ENCODE peak calls at places on chromosomes 2 and 18, in ten cellular contexts. One of them, this sample, is unnamed.

GRCh38 chr2:10330700-10331032 is 28.0 kb downstream of the HPCAL1 start:
- DNase-seq in GM12865: no peak
- DNase-seq in brain microvascular endothelial cell: no peak
- DNase-seq in adrenal gland: no peak
- DNase-seq in right atrium auricular region: no peak
- DNase-seq in astrocyte of the spinal cord: no peak
- DNase-seq in upper lobe of right lung: no peak
- DNase-seq in mucosa of descending colon: no peak
- DNase-seq in cardiac fibroblast: no peak
- DNase-seq in H9: no peak
- DNase-seq in this sample: no peak

GRCh38 chr2:149313512-149313972 is 16.8 kb upstream of the LYPD6 start:
- DNase-seq in brain microvascular endothelial cell: peak
- DNase-seq in cardiac fibroblast: peak
- DNase-seq in adrenal gland: no peak
- DNase-seq in upper lobe of right lung: no peak
- DNase-seq in GM12865: peak
- DNase-seq in H9: peak
- DNase-seq in right atrium auricular region: no peak
- DNase-seq in mucosa of descending colon: no peak
- DNase-seq in astrocyte of the spinal cord: peak
- DNase-seq in this sample: peak

GRCh38 chr2:239930378-239930777 is 94.8 kb downstream of the NDUFA10 start:
- DNase-seq in adrenal gland: peak
- DNase-seq in astrocyte of the spinal cord: no peak
- DNase-seq in upper lobe of right lung: peak
- DNase-seq in cardiac fibroblast: no peak
- DNase-seq in mucosa of descending colon: peak
- DNase-seq in brain microvascular endothelial cell: no peak
- DNase-seq in right atrium auricular region: peak
- DNase-seq in GM12865: no peak
- DNase-seq in H9: peak
- DNase-seq in this sample: no peak

GRCh38 chr18:47484068-47484467 is 232.6 kb upstream of the SKOR2 start:
- DNase-seq in GM12865: no peak
- DNase-seq in mucosa of descending colon: no peak
- DNase-seq in right atrium auricular region: no peak
- DNase-seq in cardiac fibroblast: no peak
- DNase-seq in astrocyte of the spinal cord: no peak
- DNase-seq in H9: no peak
- DNase-seq in upper lobe of right lung: no peak
- DNase-seq in adrenal gland: no peak
- DNase-seq in brain microvascular endothelial cell: no peak
- DNase-seq in this sample: no peak

GRCh38 chr2:69453475-69454129 is 16.4 kb upstream of the NFU1 start:
- DNase-seq in mucosa of descending colon: no peak
- DNase-seq in H9: no peak
- DNase-seq in right atrium auricular region: no peak
- DNase-seq in GM12865: peak
- DNase-seq in cardiac fibroblast: no peak
- DNase-seq in brain microvascular endothelial cell: no peak
- DNase-seq in upper lobe of right lung: no peak
- DNase-seq in astrocyte of the spinal cord: no peak
- DNase-seq in adrenal gland: no peak
- DNase-seq in this sample: no peak

GRCh38 chr2:24887325-24887874 is 32.6 kb downstream of the ADCY3 start:
- DNase-seq in mucosa of descending colon: no peak
- DNase-seq in right atrium auricular region: no peak
- DNase-seq in adrenal gland: no peak
- DNase-seq in GM12865: no peak
- DNase-seq in upper lobe of right lung: no peak
- DNase-seq in astrocyte of the spinal cord: no peak
- DNase-seq in cardiac fibroblast: no peak
- DNase-seq in brain microvascular endothelial cell: no peak
- DNase-seq in H9: no peak
- DNase-seq in this sample: no peak

GRCh38 chr18:31197676-31198075 is 35.0 kb upstream of the DSC1 start:
- DNase-seq in brain microvascular endothelial cell: no peak
- DNase-seq in astrocyte of the spinal cord: no peak
- DNase-seq in right atrium auricular region: no peak
- DNase-seq in upper lobe of right lung: no peak
- DNase-seq in mucosa of descending colon: no peak
- DNase-seq in GM12865: peak
- DNase-seq in adrenal gland: no peak
- DNase-seq in cardiac fibroblast: no peak
- DNase-seq in H9: no peak
- DNase-seq in this sample: no peak

GRCh38 chr2:3217646-3218045 is 160.0 kb downstream of the EIPR1 start:
- DNase-seq in astrocyte of the spinal cord: no peak
- DNase-seq in GM12865: no peak
- DNase-seq in right atrium auricular region: no peak
- DNase-seq in cardiac fibroblast: no peak
- DNase-seq in adrenal gland: no peak
- DNase-seq in brain microvascular endothelial cell: no peak
- DNase-seq in H9: no peak
- DNase-seq in upper lobe of right lung: no peak
- DNase-seq in mucosa of descending colon: no peak
- DNase-seq in this sample: no peak

GRCh38 chr18:31711365-31712035 is 27.1 kb upstream of the B4GALT6 start:
- DNase-seq in GM12865: no peak
- DNase-seq in adrenal gland: no peak
- DNase-seq in right atrium auricular region: no peak
- DNase-seq in H9: no peak
- DNase-seq in brain microvascular endothelial cell: no peak
- DNase-seq in cardiac fibroblast: no peak
- DNase-seq in upper lobe of right lung: no peak
- DNase-seq in mucosa of descending colon: no peak
- DNase-seq in astrocyte of the spinal cord: no peak
- DNase-seq in this sample: no peak

GRCh38 chr2:190360965-190361364 is 17.6 kb downstream of the INPP1 start:
- DNase-seq in brain microvascular endothelial cell: no peak
- DNase-seq in GM12865: no peak
- DNase-seq in upper lobe of right lung: no peak
- DNase-seq in right atrium auricular region: no peak
- DNase-seq in H9: no peak
- DNase-seq in cardiac fibroblast: no peak
- DNase-seq in adrenal gland: no peak
- DNase-seq in astrocyte of the spinal cord: no peak
- DNase-seq in mucosa of descending colon: no peak
- DNase-seq in this sample: no peak

GRCh38 chr2:127525692-127526141 is 572 bp downstream of the IWS1 start:
- DNase-seq in cardiac fibroblast: peak
- DNase-seq in adrenal gland: no peak
- DNase-seq in upper lobe of right lung: no peak
- DNase-seq in mucosa of descending colon: no peak
- DNase-seq in GM12865: peak
- DNase-seq in right atrium auricular region: no peak
- DNase-seq in astrocyte of the spinal cord: peak
- DNase-seq in brain microvascular endothelial cell: peak
- DNase-seq in H9: no peak
- DNase-seq in this sample: peak

GRCh38 chr2:27833931-27834330 is 56.3 kb downstream of the RBKS start:
- DNase-seq in cardiac fibroblast: peak
- DNase-seq in H9: no peak
- DNase-seq in adrenal gland: no peak
- DNase-seq in astrocyte of the spinal cord: peak
- DNase-seq in right atrium auricular region: no peak
- DNase-seq in GM12865: no peak
- DNase-seq in brain microvascular endothelial cell: peak
- DNase-seq in upper lobe of right lung: no peak
- DNase-seq in mucosa of descending colon: no peak
- DNase-seq in this sample: peak

GRCh38 chr2:200968162-200968561 is 4.7 kb upstream of the ORC2 start:
- DNase-seq in H9: no peak
- DNase-seq in upper lobe of right lung: no peak
- DNase-seq in mucosa of descending colon: no peak
- DNase-seq in cardiac fibroblast: no peak
- DNase-seq in astrocyte of the spinal cord: no peak
- DNase-seq in GM12865: no peak
- DNase-seq in adrenal gland: no peak
- DNase-seq in right atrium auricular region: no peak
- DNase-seq in brain microvascular endothelial cell: no peak
- DNase-seq in this sample: no peak

GRCh38 chr18:58287626-58288289 is 243.7 kb downstream of the NEDD4L start:
- DNase-seq in astrocyte of the spinal cord: no peak
- DNase-seq in mucosa of descending colon: peak
- DNase-seq in cardiac fibroblast: no peak
- DNase-seq in right atrium auricular region: no peak
- DNase-seq in brain microvascular endothelial cell: no peak
- DNase-seq in H9: no peak
- DNase-seq in upper lobe of right lung: no peak
- DNase-seq in adrenal gland: no peak
- DNase-seq in GM12865: no peak
- DNase-seq in this sample: no peak

GRCh38 chr18:5073026-5073944 is 123.8 kb downstream of the AKAIN1 start:
- DNase-seq in H9: peak
- DNase-seq in GM12865: peak
- DNase-seq in mucosa of descending colon: no peak
- DNase-seq in right atrium auricular region: no peak
- DNase-seq in upper lobe of right lung: no peak
- DNase-seq in astrocyte of the spinal cord: peak
- DNase-seq in adrenal gland: peak
- DNase-seq in cardiac fibroblast: peak
- DNase-seq in brain microvascular endothelial cell: peak
- DNase-seq in this sample: peak
- TF ChIP-seq CTCF in H9: peak
- TF ChIP-seq CTCF in GM12865: peak
- TF ChIP-seq CTCF in mucosa of descending colon: no peak
- TF ChIP-seq CTCF in right atrium auricular region: peak
- TF ChIP-seq CTCF in upper lobe of right lung: peak
- TF ChIP-seq CTCF in astrocyte of the spinal cord: peak
- TF ChIP-seq CTCF in adrenal gland: peak
- TF ChIP-seq CTCF in cardiac fibroblast: peak
- TF ChIP-seq CTCF in brain microvascular endothelial cell: peak
- TF ChIP-seq CTCF in this sample: peak

GRCh38 chr18:69102959-69103358 is 297.7 kb upstream of the DOK6 start:
- DNase-seq in adrenal gland: no peak
- DNase-seq in right atrium auricular region: no peak
- DNase-seq in cardiac fibroblast: peak
- DNase-seq in H9: no peak
- DNase-seq in astrocyte of the spinal cord: peak
- DNase-seq in upper lobe of right lung: no peak
- DNase-seq in GM12865: no peak
- DNase-seq in brain microvascular endothelial cell: no peak
- DNase-seq in mucosa of descending colon: no peak
- DNase-seq in this sample: no peak
- TF ChIP-seq CTCF in adrenal gland: no peak
- TF ChIP-seq CTCF in right atrium auricular region: no peak
- TF ChIP-seq CTCF in cardiac fibroblast: no peak
- TF ChIP-seq CTCF in H9: no peak
- TF ChIP-seq CTCF in astrocyte of the spinal cord: no peak
- TF ChIP-seq CTCF in upper lobe of right lung: no peak
- TF ChIP-seq CTCF in GM12865: no peak
- TF ChIP-seq CTCF in brain microvascular endothelial cell: no peak
- TF ChIP-seq CTCF in mucosa of descending colon: no peak
- TF ChIP-seq CTCF in this sample: no peak

GRCh38 chr2:229133155-229133772 is 137.8 kb downstream of the PID1 start:
- DNase-seq in GM12865: peak
- DNase-seq in astrocyte of the spinal cord: peak
- DNase-seq in upper lobe of right lung: no peak
- DNase-seq in adrenal gland: no peak
- DNase-seq in cardiac fibroblast: peak
- DNase-seq in H9: no peak
- DNase-seq in brain microvascular endothelial cell: peak
- DNase-seq in mucosa of descending colon: no peak
- DNase-seq in right atrium auricular region: no peak
- DNase-seq in this sample: peak
- TF ChIP-seq CTCF in GM12865: peak
- TF ChIP-seq CTCF in astrocyte of the spinal cord: peak
- TF ChIP-seq CTCF in upper lobe of right lung: peak
- TF ChIP-seq CTCF in adrenal gland: peak
- TF ChIP-seq CTCF in cardiac fibroblast: peak
- TF ChIP-seq CTCF in H9: peak
- TF ChIP-seq CTCF in brain microvascular endothelial cell: peak
- TF ChIP-seq CTCF in mucosa of descending colon: peak
- TF ChIP-seq CTCF in right atrium auricular region: peak
- TF ChIP-seq CTCF in this sample: peak

GRCh38 chr2:45083175-45083574 is 73.9 kb upstream of the SIX2 start:
- DNase-seq in mucosa of descending colon: no peak
- DNase-seq in brain microvascular endothelial cell: no peak
- DNase-seq in astrocyte of the spinal cord: no peak
- DNase-seq in H9: no peak
- DNase-seq in right atrium auricular region: no peak
- DNase-seq in upper lobe of right lung: no peak
- DNase-seq in cardiac fibroblast: no peak
- DNase-seq in GM12865: no peak
- DNase-seq in adrenal gland: no peak
- DNase-seq in this sample: no peak
- TF ChIP-seq CTCF in mucosa of descending colon: no peak
- TF ChIP-seq CTCF in brain microvascular endothelial cell: no peak
- TF ChIP-seq CTCF in astrocyte of the spinal cord: no peak
- TF ChIP-seq CTCF in H9: peak
- TF ChIP-seq CTCF in right atrium auricular region: no peak
- TF ChIP-seq CTCF in upper lobe of right lung: no peak
- TF ChIP-seq CTCF in cardiac fibroblast: no peak
- TF ChIP-seq CTCF in GM12865: no peak
- TF ChIP-seq CTCF in adrenal gland: no peak
- TF ChIP-seq CTCF in this sample: no peak

GRCh38 chr2:174764281-174765063 is at the start of gene CHRNA1:
- DNase-seq in mucosa of descending colon: no peak
- DNase-seq in H9: no peak
- DNase-seq in astrocyte of the spinal cord: peak
- DNase-seq in brain microvascular endothelial cell: peak
- DNase-seq in right atrium auricular region: no peak
- DNase-seq in GM12865: peak
- DNase-seq in upper lobe of right lung: no peak
- DNase-seq in cardiac fibroblast: no peak
- DNase-seq in adrenal gland: no peak
- DNase-seq in this sample: peak
- TF ChIP-seq CTCF in mucosa of descending colon: no peak
- TF ChIP-seq CTCF in H9: no peak
- TF ChIP-seq CTCF in astrocyte of the spinal cord: no peak
- TF ChIP-seq CTCF in brain microvascular endothelial cell: no peak
- TF ChIP-seq CTCF in right atrium auricular region: no peak
- TF ChIP-seq CTCF in GM12865: no peak
- TF ChIP-seq CTCF in upper lobe of right lung: no peak
- TF ChIP-seq CTCF in cardiac fibroblast: no peak
- TF ChIP-seq CTCF in adrenal gland: no peak
- TF ChIP-seq CTCF in this sample: no peak